ENCODE peak calls at places on chromosomes 5 and 9, in four cellular contexts. One of them, this sample, is unnamed.
A peak's percentile ranks its signal among the peaks of the same experiment; 100 is the strongest.

GRCh38 chr5:90548069-90548593 is 10.5 kb upstream of the ADGRV1 start:
- DNase-seq in neural progenitor cell: no peak
- DNase-seq in AG04449: no peak
- DNase-seq in cardiac muscle cell: no peak
- DNase-seq in this sample: peak; percentile 77

GRCh38 chr9:69171049-69171448 is 3.0 kb upstream of the TJP2 start:
- DNase-seq in neural progenitor cell: no peak
- DNase-seq in AG04449: no peak
- DNase-seq in cardiac muscle cell: peak; percentile 80
- DNase-seq in this sample: no peak

GRCh38 chr5:42570946-42571625 is 147.8 kb downstream of the GHR start:
- DNase-seq in neural progenitor cell: no peak
- DNase-seq in AG04449: no peak
- DNase-seq in cardiac muscle cell: no peak
- DNase-seq in this sample: no peak

GRCh38 chr9:75712690-75713089 is 177.8 kb upstream of the PCSK5 start:
- DNase-seq in neural progenitor cell: no peak
- DNase-seq in AG04449: no peak
- DNase-seq in cardiac muscle cell: no peak
- DNase-seq in this sample: no peak

GRCh38 chr9:135220601-135221575 is 133.4 kb downstream of the OLFM1 start:
- DNase-seq in neural progenitor cell: no peak
- DNase-seq in AG04449: no peak
- DNase-seq in cardiac muscle cell: no peak
- DNase-seq in this sample: no peak

GRCh38 chr9:14320272-14321245 is 6.6 kb upstream of the NFIB start:
- DNase-seq in neural progenitor cell: no peak
- DNase-seq in AG04449: peak; percentile 71
- DNase-seq in cardiac muscle cell: peak; percentile 97
- DNase-seq in this sample: no peak

GRCh38 chr5:123089572-123089970 is 530 bp downstream of the PRDM6 start:
- DNase-seq in neural progenitor cell: peak; percentile 66
- DNase-seq in AG04449: no peak
- DNase-seq in cardiac muscle cell: peak; percentile 67
- DNase-seq in this sample: no peak

GRCh38 chr9:127166651-127167524 is 44.5 kb upstream of the ANGPTL2 start:
- DNase-seq in neural progenitor cell: no peak
- DNase-seq in AG04449: no peak
- DNase-seq in cardiac muscle cell: peak; percentile 37
- DNase-seq in this sample: no peak

GRCh38 chr9:84266087-84266561 is 74.4 kb downstream of the SLC28A3 start:
- DNase-seq in neural progenitor cell: peak; percentile 45
- DNase-seq in AG04449: no peak
- DNase-seq in cardiac muscle cell: no peak
- DNase-seq in this sample: no peak

GRCh38 chr5:164053123-164053522 is 547.7 kb downstream of the MAT2B start:
- DNase-seq in neural progenitor cell: no peak
- DNase-seq in AG04449: no peak
- DNase-seq in cardiac muscle cell: no peak
- DNase-seq in this sample: no peak

GRCh38 chr5:115639377-115639776 is 13.5 kb upstream of the TMED7 start:
- DNase-seq in neural progenitor cell: no peak
- DNase-seq in AG04449: no peak
- DNase-seq in cardiac muscle cell: no peak
- DNase-seq in this sample: no peak

GRCh38 chr5:116507051-116507537 is 67.5 kb downstream of the SEMA6A start:
- DNase-seq in neural progenitor cell: no peak
- DNase-seq in AG04449: peak; percentile 10
- DNase-seq in cardiac muscle cell: peak; percentile 51
- DNase-seq in this sample: no peak

DNA sequence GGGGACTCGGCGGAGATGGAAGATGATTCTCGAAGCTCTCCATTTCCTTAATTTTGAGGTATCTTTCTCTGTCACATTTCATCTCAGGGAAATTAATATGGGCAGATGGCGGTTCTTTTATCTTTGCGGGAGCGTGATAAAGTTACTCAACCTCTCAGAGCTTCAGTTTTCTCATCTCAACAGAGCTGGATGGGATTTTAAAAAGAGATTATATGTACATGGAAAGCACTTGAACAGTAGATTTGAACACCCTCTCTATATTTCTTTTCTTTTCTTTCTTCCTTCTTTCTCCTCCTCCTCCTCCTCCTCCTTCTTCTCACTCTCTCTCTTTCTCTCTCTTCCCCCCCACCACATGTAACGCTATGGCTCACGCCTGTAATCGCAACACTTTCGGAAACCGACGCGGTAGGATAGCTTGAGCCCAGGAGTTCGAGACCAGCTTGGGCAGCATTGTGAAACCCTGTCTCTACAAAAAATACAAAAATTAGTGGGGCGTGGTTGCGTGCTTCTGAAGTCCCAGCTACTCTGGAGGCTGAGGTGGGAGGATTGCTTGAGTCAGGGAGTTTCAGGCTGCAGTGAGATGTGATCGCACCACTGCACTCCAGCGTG is 603 bp upstream of the GLDC start:
- DNase-seq in neural progenitor cell: no peak
- DNase-seq in AG04449: no peak
- DNase-seq in cardiac muscle cell: no peak
- DNase-seq in this sample: no peak
- H3K4me3 ChIP-seq in neural progenitor cell: peak overlapping the region; percentile 97
- H3K4me3 ChIP-seq in AG04449: no peak overlapping the region
- H3K4me3 ChIP-seq in cardiac muscle cell: peak overlapping the region; percentile 45
- H3K4me3 ChIP-seq in this sample: peak overlapping the region; percentile 74

GRCh38 chr9:77807846-77808749 is 160.0 kb upstream of the GNA14 start:
- DNase-seq in neural progenitor cell: no peak
- DNase-seq in AG04449: no peak
- DNase-seq in cardiac muscle cell: no peak
- DNase-seq in this sample: no peak

GRCh38 chr9:77805810-77806209 is 157.7 kb upstream of the GNA14 start:
- DNase-seq in neural progenitor cell: no peak
- DNase-seq in AG04449: no peak
- DNase-seq in cardiac muscle cell: no peak
- DNase-seq in this sample: peak; percentile 48

GRCh38 chr9:77808750-77809079 is 160.6 kb upstream of the GNA14 start:
- DNase-seq in neural progenitor cell: no peak
- DNase-seq in AG04449: no peak
- DNase-seq in cardiac muscle cell: no peak
- DNase-seq in this sample: no peak

GRCh38 chr9:77806697-77807096 is 158.6 kb upstream of the GNA14 start:
- DNase-seq in neural progenitor cell: no peak
- DNase-seq in AG04449: no peak
- DNase-seq in cardiac muscle cell: no peak
- DNase-seq in this sample: no peak

GRCh38 chr9:77807295-77807694 is 159.2 kb upstream of the GNA14 start:
- DNase-seq in neural progenitor cell: no peak
- DNase-seq in AG04449: peak; percentile 89
- DNase-seq in cardiac muscle cell: peak; percentile 96
- DNase-seq in this sample: no peak
- TF ChIP-seq CTCF in neural progenitor cell: no peak
- TF ChIP-seq CTCF in AG04449: no peak
- TF ChIP-seq CTCF in cardiac muscle cell: no peak
- TF ChIP-seq CTCF in this sample: no peak

GRCh38 chr5:88682797-88683496 is 200.0 kb downstream of the MEF2C start:
- DNase-seq in neural progenitor cell: no peak
- DNase-seq in AG04449: no peak
- DNase-seq in cardiac muscle cell: no peak
- DNase-seq in this sample: no peak

GRCh38 chr5:88684136-88684500 is 198.9 kb downstream of the MEF2C start:
- DNase-seq in neural progenitor cell: no peak
- DNase-seq in AG04449: no peak
- DNase-seq in cardiac muscle cell: no peak
- DNase-seq in this sample: no peak

GRCh38 chr5:88681402-88681801 is 201.6 kb downstream of the MEF2C start:
- DNase-seq in neural progenitor cell: no peak
- DNase-seq in AG04449: no peak
- DNase-seq in cardiac muscle cell: no peak
- DNase-seq in this sample: no peak

GRCh38 chr5:88686077-88686541 is 196.9 kb downstream of the MEF2C start:
- DNase-seq in neural progenitor cell: no peak
- DNase-seq in AG04449: no peak
- DNase-seq in cardiac muscle cell: no peak
- DNase-seq in this sample: no peak

DNA sequence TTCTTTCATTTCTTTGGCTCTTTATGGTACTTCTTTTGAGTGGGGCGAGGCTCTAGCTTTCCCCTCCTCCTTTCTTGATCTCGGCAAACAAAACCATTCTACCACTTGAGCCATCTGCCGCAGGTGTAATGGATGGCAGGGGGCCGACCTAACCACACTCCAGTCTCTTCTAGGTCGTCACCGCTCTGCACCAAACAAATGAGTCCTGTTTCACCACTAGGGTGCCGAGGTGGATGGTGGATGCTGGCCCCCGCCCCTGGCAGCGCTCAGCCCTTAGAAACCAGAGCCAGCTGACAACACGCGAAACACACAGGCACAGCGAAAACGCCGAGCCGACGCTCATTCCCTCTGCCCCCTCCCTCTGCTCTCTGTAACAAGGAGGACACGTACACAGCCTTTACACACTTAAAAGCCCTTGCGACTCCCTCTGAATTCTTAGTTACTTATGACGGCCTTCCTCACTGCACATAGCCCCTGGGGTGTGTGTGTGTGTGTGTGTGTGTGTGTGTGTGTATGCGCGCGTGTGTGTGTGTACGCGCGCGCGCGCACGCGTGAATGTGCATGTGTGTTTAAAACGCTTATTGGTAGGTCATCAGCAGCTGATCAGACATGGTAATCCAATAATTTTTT is 199.4 kb downstream of the MEF2C start:
- DNase-seq in neural progenitor cell: peak; percentile 77
- DNase-seq in AG04449: no peak
- DNase-seq in cardiac muscle cell: no peak
- DNase-seq in this sample: no peak
- H3K4me3 ChIP-seq in neural progenitor cell: no peak overlapping the region
- H3K4me3 ChIP-seq in AG04449: no peak overlapping the region
- H3K4me3 ChIP-seq in cardiac muscle cell: no peak overlapping the region
- H3K4me3 ChIP-seq in this sample: no peak overlapping the region

DNA sequence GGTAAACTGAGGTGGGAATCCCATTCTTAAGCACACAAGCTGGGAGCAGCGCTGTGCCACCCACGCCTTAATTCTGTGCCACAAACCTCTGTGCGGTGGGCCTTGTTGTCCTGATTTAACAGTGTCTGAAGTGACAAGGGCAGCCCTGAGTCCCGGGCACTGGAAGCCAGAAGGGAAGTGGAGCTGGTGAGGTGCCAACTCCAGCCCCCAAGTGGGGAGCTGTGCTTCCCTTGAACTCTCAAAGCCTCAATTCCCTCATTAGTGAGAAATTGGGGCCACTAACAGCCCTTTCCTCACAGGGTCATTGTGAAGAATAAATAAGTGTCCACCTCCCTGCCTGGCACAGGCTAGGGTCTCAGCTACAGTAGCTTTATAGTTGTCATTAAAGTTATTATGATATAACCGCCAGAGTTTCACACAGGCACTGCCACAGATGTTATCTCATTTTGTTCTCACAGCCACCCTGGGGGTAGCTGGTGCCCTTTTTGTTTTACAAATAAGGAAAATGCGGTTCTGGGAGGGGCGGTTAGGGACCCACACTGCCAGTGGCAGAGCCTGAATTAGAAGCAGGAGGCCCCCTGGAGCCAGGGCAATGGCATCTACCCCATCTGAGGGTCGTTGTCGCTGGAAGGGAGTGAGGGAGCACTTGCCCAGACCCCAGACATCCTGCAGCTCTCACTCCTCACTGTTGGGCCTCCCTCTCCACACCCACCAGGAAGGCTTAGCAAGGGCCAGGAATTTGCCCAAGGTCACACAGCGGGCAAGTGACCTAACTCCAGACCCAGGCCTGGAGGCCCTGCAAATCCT is 2.1 kb upstream of the TLX3 start:
- DNase-seq in neural progenitor cell: peak; percentile 38
- DNase-seq in AG04449: no peak
- DNase-seq in cardiac muscle cell: no peak
- DNase-seq in this sample: no peak
- TF ChIP-seq CTCF in neural progenitor cell: no peak
- TF ChIP-seq CTCF in AG04449: no peak
- TF ChIP-seq CTCF in cardiac muscle cell: no peak
- TF ChIP-seq CTCF in this sample: no peak

GRCh38 chr9:97307091-97307490 is 368 bp upstream of the CCDC180 start:
- DNase-seq in neural progenitor cell: peak; percentile 97
- DNase-seq in AG04449: no peak
- DNase-seq in cardiac muscle cell: peak; percentile 88
- DNase-seq in this sample: no peak
- H3K4me3 ChIP-seq in neural progenitor cell: no peak overlapping the region
- H3K4me3 ChIP-seq in AG04449: peak overlapping the region; percentile 18
- H3K4me3 ChIP-seq in cardiac muscle cell: no peak overlapping the region
- H3K4me3 ChIP-seq in this sample: no peak overlapping the region

GRCh38 chr9:108130896-108131295 is 641.3 kb upstream of the KLF4 start:
- DNase-seq in neural progenitor cell: no peak
- DNase-seq in AG04449: no peak
- DNase-seq in cardiac muscle cell: no peak
- DNase-seq in this sample: peak; percentile 94

GRCh38 chr9:108119530-108120113 is 630.1 kb upstream of the KLF4 start:
- DNase-seq in neural progenitor cell: no peak
- DNase-seq in AG04449: no peak
- DNase-seq in cardiac muscle cell: peak; percentile 18
- DNase-seq in this sample: no peak

DNA sequence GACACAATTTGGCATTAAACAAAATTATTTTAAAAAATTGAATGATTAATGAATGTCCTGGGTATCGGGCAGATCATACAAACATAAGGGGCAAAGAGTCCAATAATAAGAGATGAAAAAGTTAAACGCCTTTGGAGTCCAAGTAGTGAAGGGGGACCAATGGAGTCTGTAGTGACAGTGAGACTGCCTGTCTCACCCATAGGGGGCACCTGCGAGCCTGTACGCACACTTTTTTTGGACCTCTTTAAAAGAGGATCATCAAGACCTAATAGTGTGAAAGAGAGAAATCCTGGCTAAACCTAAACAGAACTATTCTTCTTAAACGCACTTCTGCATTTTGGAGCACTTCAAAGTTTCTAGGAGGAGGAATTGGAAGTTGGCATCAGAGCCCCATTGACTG is 636.0 kb upstream of the KLF4 start:
- DNase-seq in neural progenitor cell: peak; percentile 21
- DNase-seq in AG04449: no peak
- DNase-seq in cardiac muscle cell: no peak
- DNase-seq in this sample: no peak
- TF ChIP-seq CTCF in neural progenitor cell: peak; percentile 51
- TF ChIP-seq CTCF in AG04449: peak; percentile 4
- TF ChIP-seq CTCF in cardiac muscle cell: peak; percentile 45
- TF ChIP-seq CTCF in this sample: peak; percentile 34

This sample was measured in LNCaP clone FGC.